ENCODE peak calls at places on chromosomes 2 and 18, in ten cellular contexts. J is mammary epithelial cell; X is LoVo; V is central memory CD8-positive, alpha-beta T cell; S is GM03348; N is HuH-7; A is bronchial epithelial cell; D is substantia nigra; G is activated T-cell treated with anti-CD3 and anti-CD28 coated beads, Interleukin-2, amount 50 U/mL, for 1 hour; C is EL. H is an unnamed sample.

GRCh38 chr2:176493221-176493825 is 224.1 kb downstream of the MTX2 start:
- DNase-seq in V (no peak), S (no peak), G (no peak), C (no peak), A (no peak), X (no peak), N (no peak), J (no peak), D (no peak), H (no peak)

GRCh38 chr18:44602380-44602779 is 78.3 kb upstream of the SETBP1 start:
- DNase-seq in V (no peak), A (peak; percentile 59), C (peak; percentile 89), S (peak; percentile 18), X (no peak), D (no peak), G (no peak), J (peak; percentile 75), N (no peak), H (no peak)

GRCh38 chr2:232836934-232837333 is 33.1 kb upstream of the SNORC start:
- DNase-seq in G (no peak), N (no peak), J (no peak), A (no peak), V (no peak), C (no peak), S (no peak), X (no peak), D (no peak), H (no peak)

GRCh38 chr2:180046202-180046601 is 39.1 kb upstream of the CWC22 start:
- DNase-seq in S (no peak), X (no peak), J (no peak), N (no peak), D (no peak), A (no peak), V (no peak), C (no peak), G (no peak), H (no peak)

GRCh38 chr2:220556658-220557057 is 929.2 kb downstream of the SLC4A3 start:
- DNase-seq in J (peak; percentile 71), A (peak; percentile 62), V (no peak), N (no peak), D (no peak), S (peak; percentile 58), C (peak; percentile 75), G (no peak), X (no peak), H (peak; percentile 28)

GRCh38 chr2:24375349-24376087 is 15.2 kb upstream of the ITSN2 start:
- DNase-seq in N (no peak), X (no peak), S (no peak), J (no peak), A (no peak), C (no peak), G (no peak), D (no peak), V (no peak), H (no peak)

GRCh38 chr2:44168684-44169154 is at the start of gene PPM1B:
- DNase-seq in S (peak; percentile 99), J (no peak), X (no peak), N (no peak), V (no peak), D (peak; percentile 100), A (no peak), C (no peak), G (peak; percentile 99), H (no peak)

GRCh38 chr2:183383854-183384253 is 259.6 kb downstream of the NUP35 start:
- DNase-seq in V (no peak), S (no peak), A (no peak), N (no peak), C (no peak), X (no peak), D (no peak), J (no peak), G (no peak), H (no peak)

GRCh38 chr18:7272268-7273049 is 41.6 kb downstream of the LRRC30 start:
- DNase-seq in A (peak; percentile 65), D (peak; percentile 51), V (no peak), G (no peak), S (peak; percentile 78), J (peak; percentile 56), X (peak; percentile 10), C (peak; percentile 63), N (peak; percentile 33), H (peak; percentile 47)